ENCODE peak calls at places on chromosomes 16 and 17, in six cellular contexts. Z is tibial nerve, S is adrenal gland, K is IMR-90, H is body of pancreas, R is endothelial cell of umbilical vein. G is an unnamed sample. For H3K4me1, the result is how much of the 10 kb centered on the place peaks cover.

GRCh38 chr16:48206594-48207242 is 37.4 kb upstream of the LONP2 start:
- DNase-seq in Z (no peak), S (no peak), K (peak), H (no peak), R (no peak), G (no peak)

GRCh38 chr16:86523166-86523740 is 12.9 kb downstream of the FOXF1 start:
- DNase-seq in Z (no peak), S (no peak), K (no peak), H (no peak), R (no peak), G (no peak)

GRCh38 chr16:89060207-89060794 is 33.4 kb upstream of the ACSF3 start:
- DNase-seq in Z (no peak), S (no peak), K (no peak), H (no peak), R (no peak), G (no peak)

GRCh38 chr17:17127730-17128291 is 78.3 kb downstream of the PLD6 start:
- DNase-seq in Z (no peak), S (no peak), K (peak), H (no peak), R (no peak), G (no peak)

GRCh38 chr16:53546988-53547391 is 44.0 kb upstream of the AKTIP start:
- DNase-seq in Z (no peak), S (no peak), K (peak), H (no peak), R (peak), G (no peak)

GRCh38 chr17:47907932-47908562 is 12.0 kb downstream of the SP2 start:
- DNase-seq in Z (no peak), S (no peak), K (no peak), H (no peak), R (no peak), G (no peak)

GRCh38 chr16:75088226-75088625 is 28.4 kb downstream of the LDHD start:
- DNase-seq in Z (no peak), S (no peak), K (no peak), H (no peak), R (peak), G (no peak)

GRCh38 chr17:43434902-43435319 is 36.1 kb downstream of the ARL4D start:
- DNase-seq in Z (no peak), S (no peak), K (no peak), H (no peak), R (no peak), G (no peak)

GRCh38 chr17:27808629-27809028 is 8.3 kb upstream of the NOS2 start:
- DNase-seq in Z (no peak), S (no peak), K (no peak), H (no peak), R (no peak), G (no peak)

GRCh38 chr17:72710185-72710584 is 382.3 kb downstream of the SLC39A11 start:
- DNase-seq in Z (no peak), S (no peak), K (no peak), H (no peak), R (no peak), G (no peak)

GRCh38 chr17:17028059-17028877 is 14.0 kb upstream of the MPRIP start:
- DNase-seq in Z (peak), S (peak), K (peak), H (peak), R (no peak), G (peak)

GRCh38 chr17:34542700-34543336 is 36.6 kb upstream of the TMEM132E start:
- DNase-seq in Z (peak), S (peak), K (no peak), H (peak), R (peak), G (no peak)

GRCh38 chr17:45784583-45785372 is 658 bp downstream of the CRHR1 start:
- DNase-seq in Z (no peak), S (no peak), K (no peak), H (peak), R (peak), G (no peak)

GRCh38 chr16:74372369-74372768 is 3.7 kb upstream of the NPIPB15 start:
- DNase-seq in Z (no peak), S (no peak), K (no peak), H (no peak), R (no peak), G (no peak)

GRCh38 chr17:17057057-17057551 is 14.8 kb downstream of the MPRIP start:
- DNase-seq in Z (no peak), S (peak), K (no peak), H (no peak), R (no peak), G (peak)

GRCh38 chr16:12672986-12673385 is 130.7 kb downstream of the CPPED1 start:
- DNase-seq in Z (no peak), S (no peak), K (no peak), H (no peak), R (no peak), G (no peak)

GRCh38 chr16:28064150-28064549 is 636 bp upstream of the GSG1L start:
- DNase-seq in Z (no peak), S (no peak), K (no peak), H (no peak), R (no peak), G (no peak)

GRCh38 chr17:75505640-75506039 is 9.7 kb downstream of the CASKIN2 start:
- DNase-seq in Z (no peak), S (no peak), K (no peak), H (no peak), R (no peak), G (no peak)

GRCh38 chr16:56985288-56985961 is 3.9 kb upstream of the NLRC5 start:
- DNase-seq in Z (peak), S (peak), K (peak), H (peak), R (peak), G (peak)
- TF ChIP-seq POLR2A in Z (no peak), S (no peak), K (peak), H (no peak), R (no peak), G (peak)

GRCh38 chr16:31477220-31478216 is 5.4 kb upstream of the SLC5A2 start:
- DNase-seq in Z (no peak), S (peak), K (no peak), H (peak), R (no peak), G (no peak)
- H3K4me3 ChIP-seq in Z (no peak), S (peak), K (no peak), H (peak), R (no peak), G (no peak)

GRCh38 chr17:2058521-2059124 is 3.7 kb downstream of the HIC1 start:
- DNase-seq in Z (peak), S (peak), K (peak), H (peak), R (no peak), G (peak)
- H3K4me1 ChIP-seq in Z (under half), S (under half), K (half or more), H (half or more), R (under half), G (half or more)

DNA sequence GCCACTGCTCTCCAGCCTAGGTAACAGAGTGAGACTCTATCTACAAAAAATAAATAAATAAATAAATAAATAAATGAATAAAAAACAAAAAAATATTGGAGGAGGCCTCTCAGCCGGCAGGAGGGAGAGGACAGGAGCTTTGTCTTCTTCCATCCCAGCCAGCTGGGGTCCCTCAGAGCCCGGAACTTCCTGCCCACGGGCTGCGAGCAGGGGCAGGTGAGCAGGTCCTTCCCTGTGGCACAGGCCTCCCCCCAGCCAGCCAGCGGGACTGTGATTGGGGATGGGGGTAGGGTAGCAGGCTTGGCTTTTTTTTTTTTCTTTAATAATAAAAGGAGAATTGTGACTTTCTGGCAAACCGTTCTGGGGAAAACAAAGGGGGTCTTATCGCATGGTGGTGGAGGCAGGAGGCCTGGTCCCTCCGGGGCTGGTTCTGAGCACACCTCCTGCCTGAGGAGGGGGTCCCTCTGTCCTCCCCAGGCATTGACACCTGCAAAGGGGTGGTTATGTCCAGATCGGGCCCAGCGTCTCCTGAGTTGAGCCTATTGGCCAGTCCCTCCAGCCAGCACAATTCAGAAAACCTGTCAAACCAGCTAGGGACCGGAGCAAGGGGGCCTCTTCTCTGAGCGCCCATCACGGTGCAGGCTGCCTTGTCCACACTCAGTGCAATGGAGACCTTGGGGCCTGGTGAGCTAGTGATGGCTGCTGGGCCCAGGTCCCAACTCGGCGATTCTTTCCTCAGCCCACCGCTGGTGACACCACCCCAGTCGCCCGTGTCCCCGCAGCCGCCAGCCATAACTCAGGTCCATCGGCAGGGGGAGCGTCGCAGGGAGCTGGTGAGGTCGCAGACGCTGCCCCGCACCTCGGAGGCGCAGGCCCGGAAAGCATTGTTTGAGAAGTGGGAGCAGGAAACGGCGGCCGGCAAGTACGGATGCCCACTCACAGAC is 10.3 kb downstream of the SMTNL2 start:
- DNase-seq in Z (no peak), S (no peak), K (no peak), H (peak), R (no peak), G (no peak)
- TF ChIP-seq POLR2A in Z (no peak), S (no peak), K (no peak), H (no peak), R (no peak), G (no peak)